ENCODE peak calls at places on chromosomes 13 and 19, in six cellular contexts. U is dorsolateral prefrontal cortex, R is A673, E is testis, H is GM06990, Y is left lung. O is an unnamed sample.

GRCh38 chr19:17404015-17404414 is 1.4 kb downstream of the BST2 start:
- DNase-seq in U (no peak), R (no peak), E (no peak), H (no peak), Y (no peak), O (no peak)

GRCh38 chr19:16051254-16052025 is 24.9 kb upstream of the TPM4 start:
- DNase-seq in U (no peak), R (peak; percentile 58), E (peak; percentile 57), H (no peak), Y (no peak), O (no peak)

GRCh38 chr13:97562962-97563361 is 129.0 kb downstream of the RAP2A start:
- DNase-seq in U (no peak), R (no peak), E (no peak), H (no peak), Y (no peak), O (no peak)

GRCh38 chr13:98730441-98730840 is 22.0 kb downstream of the SLC15A1 start:
- DNase-seq in U (no peak), R (no peak), E (no peak), H (no peak), Y (no peak), O (no peak)

GRCh38 chr19:49774969-49775368 is 8.2 kb downstream of the AP2A1 start:
- DNase-seq in U (no peak), R (no peak), E (no peak), H (no peak), Y (no peak), O (no peak)

GRCh38 chr19:27833031-27833430 is 1379.9 kb downstream of the UQCRFS1 start:
- DNase-seq in U (no peak), R (no peak), E (no peak), H (no peak), Y (no peak), O (no peak)

GRCh38 chr13:113962975-113963374 is 10.9 kb downstream of the C13orf46 start:
- DNase-seq in U (no peak), R (no peak), E (no peak), H (no peak), Y (peak; percentile 39), O (no peak)

GRCh38 chr19:4499855-4500254 is 18.4 kb downstream of the PLIN4 start:
- DNase-seq in U (no peak), R (no peak), E (no peak), H (no peak), Y (peak; percentile 70), O (no peak)

GRCh38 chr19:40530091-40530901 is 46.4 kb upstream of the SHKBP1 start:
- DNase-seq in U (no peak), R (peak; percentile 69), E (peak; percentile 57), H (no peak), Y (no peak), O (no peak)

GRCh38 chr19:18541992-18542935 is 1.1 kb downstream of the FKBP8 start:
- DNase-seq in U (no peak), R (no peak), E (no peak), H (no peak), Y (no peak), O (no peak)

GRCh38 chr13:43495732-43496131 is 291.0 kb downstream of the ENOX1 start:
- DNase-seq in U (no peak), R (no peak), E (no peak), H (no peak), Y (no peak), O (no peak)

GRCh38 chr19:39867133-39867532 is 21.0 kb upstream of the FBL start:
- DNase-seq in U (no peak), R (no peak), E (no peak), H (no peak), Y (no peak), O (no peak)

GRCh38 chr13:49099513-49099877 is 120.6 kb upstream of the MLNR start:
- DNase-seq in U (no peak), R (no peak), E (no peak), H (no peak), Y (no peak), O (no peak)

GRCh38 chr13:45208132-45208531 is 7.3 kb upstream of the KCTD4 start:
- DNase-seq in U (no peak), R (no peak), E (no peak), H (no peak), Y (no peak), O (no peak)

GRCh38 chr13:53545340-53545941 is 516.8 kb downstream of the OLFM4 start:
- DNase-seq in U (no peak), R (no peak), E (no peak), H (no peak), Y (no peak), O (no peak)

GRCh38 chr13:37531054-37531453 is 67.5 kb downstream of the POSTN start:
- DNase-seq in U (no peak), R (no peak), E (no peak), H (no peak), Y (no peak), O (peak; percentile 88)

GRCh38 chr13:66329988-66330429 is 900.1 kb downstream of the PCDH9 start:
- DNase-seq in U (no peak), R (peak; percentile 3), E (no peak), H (no peak), Y (no peak), O (no peak)

GRCh38 chr19:55353803-55354697 is 469 bp downstream of the COX6B2 start:
- DNase-seq in U (no peak), R (peak; percentile 73), E (peak; percentile 65), H (peak; percentile 68), Y (peak; percentile 91), O (no peak)

GRCh38 chr19:49468746-49469447 is 5.1 kb upstream of the FLT3LG start:
- DNase-seq in U (no peak), R (peak; percentile 94), E (peak; percentile 90), H (peak; percentile 83), Y (no peak), O (peak; percentile 34)

GRCh38 chr13:27662738-27663470 is 41.2 kb downstream of the POLR1D start:
- DNase-seq in U (no peak), R (no peak), E (no peak), H (no peak), Y (no peak), O (no peak)

GRCh38 chr13:30466358-30466714 is 600 bp upstream of the HMGB1 start:
- DNase-seq in U (no peak), R (peak; percentile 62), E (no peak), H (no peak), Y (no peak), O (no peak)

GRCh38 chr13:39941236-39941635 is 285.8 kb downstream of the COG6 start:
- DNase-seq in U (no peak), R (no peak), E (peak; percentile 19), H (no peak), Y (no peak), O (no peak)

GRCh38 chr13:43085545-43085944 is 62.2 kb downstream of the DNAJC15 start:
- DNase-seq in U (no peak), R (peak; percentile 40), E (no peak), H (no peak), Y (no peak), O (no peak)

GRCh38 chr19:1907563-1908363 is 2.6 kb downstream of the ADAT3 start:
- DNase-seq in U (no peak), R (no peak), E (no peak), H (no peak), Y (peak; percentile 81), O (no peak)

GRCh38 chr13:102233566-102234208 is 168.2 kb downstream of the FGF14 start:
- DNase-seq in U (no peak), R (no peak), E (no peak), H (no peak), Y (no peak), O (no peak)

GRCh38 chr13:34931572-34931971 is 10.5 kb upstream of the NBEA start:
- DNase-seq in U (no peak), R (no peak), E (no peak), H (no peak), Y (no peak), O (peak; percentile 14)

GRCh38 chr13:24272452-24273161 is 36.8 kb upstream of the C1QTNF9 start:
- DNase-seq in U (no peak), R (peak; percentile 53), E (peak; percentile 83), H (no peak), Y (peak; percentile 77), O (no peak)
- H3K4me3 ChIP-seq in U (peak overlapping the region; percentile 65), R (peak overlapping the region; percentile 53), E (peak overlapping the region; percentile 48), H (peak overlapping the region; percentile 72), Y (peak overlapping the region; percentile 56), O (no peak overlapping the region)

DNA sequence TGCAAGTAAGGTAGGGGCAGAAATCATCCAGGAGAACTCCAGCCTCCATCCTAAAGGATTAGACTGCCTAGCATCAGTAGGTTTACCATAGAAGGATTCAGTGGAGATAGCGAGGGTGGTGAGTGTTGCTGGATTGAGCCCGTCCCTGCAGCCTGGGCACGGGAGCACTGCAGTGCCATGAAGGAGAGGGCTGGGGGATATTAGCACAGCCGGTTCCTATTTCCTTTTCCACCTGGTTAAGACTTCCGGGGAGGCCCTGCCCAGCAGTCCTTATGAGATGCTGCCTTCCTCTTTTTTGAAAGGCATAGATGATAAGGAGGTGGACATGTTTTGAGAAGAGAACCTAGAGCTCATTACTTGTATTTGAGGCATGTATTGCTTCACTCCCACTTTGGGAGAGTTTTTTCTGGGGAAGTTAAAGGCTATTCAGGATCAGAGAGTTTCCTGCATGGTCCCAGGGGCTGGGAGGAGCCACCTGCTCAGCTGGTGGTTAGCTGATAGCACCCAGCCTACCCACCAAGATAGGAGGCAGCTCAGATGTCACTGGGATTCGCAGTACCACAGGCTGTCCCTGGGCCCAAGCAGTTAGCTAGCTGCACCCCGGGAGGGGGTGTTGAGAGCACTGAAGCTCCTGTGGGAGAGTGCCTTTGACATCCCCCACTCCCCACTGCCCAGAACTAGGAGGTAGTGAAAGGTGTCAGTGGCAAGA is 17.2 kb downstream of the ACTN4 start:
- DNase-seq in U (no peak), R (no peak), E (no peak), H (no peak), Y (no peak), O (no peak)
- H3K4me3 ChIP-seq in U (peak overlapping the region; percentile 26), R (no peak overlapping the region), E (no peak overlapping the region), H (no peak overlapping the region), Y (no peak overlapping the region), O (no peak overlapping the region)

DNA sequence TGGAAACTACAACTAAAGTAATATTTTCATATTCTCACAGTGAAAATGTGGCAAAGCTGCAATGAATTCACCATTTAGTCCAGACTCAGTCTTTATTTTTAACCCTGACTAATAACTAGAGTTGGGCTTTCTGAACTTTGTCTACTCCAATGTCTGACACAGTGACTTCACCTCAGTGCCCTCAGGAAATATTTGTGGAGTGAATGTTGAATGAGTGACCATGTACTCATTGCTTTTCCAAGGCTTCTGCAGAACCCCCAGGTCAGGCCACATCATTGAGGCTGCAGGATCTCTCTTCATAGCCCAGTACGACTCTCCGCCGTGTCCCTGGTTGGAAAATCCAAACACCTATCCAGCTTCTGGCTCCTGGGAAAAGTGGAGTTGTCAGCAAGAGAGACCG is 1.8 kb downstream of the ZNF175 start:
- DNase-seq in U (no peak), R (no peak), E (no peak), H (no peak), Y (no peak), O (peak; percentile 7)
- H3K4me3 ChIP-seq in U (no peak overlapping the region), R (no peak overlapping the region), E (no peak overlapping the region), H (no peak overlapping the region), Y (no peak overlapping the region), O (no peak overlapping the region)

GRCh38 chr19:45402469-45403070 is 2.3 kb downstream of the PPP1R13L start:
- DNase-seq in U (no peak), R (no peak), E (no peak), H (peak; percentile 71), Y (peak; percentile 87), O (no peak)
- H3K4me3 ChIP-seq in U (no peak overlapping the region), R (no peak overlapping the region), E (no peak overlapping the region), H (no peak overlapping the region), Y (peak overlapping the region; percentile 16), O (no peak overlapping the region)

O was measured in skeletal muscle cell.